ENCODE peak calls at places on chromosomes 6 and 20, in eight cellular contexts. One of them, this sample, is unnamed. For H3K36me3, the result is how much of the 10 kb centered on the place peaks cover.

GRCh38 chr6:127192911-127193503 is 73.7 kb upstream of the RNF146 start:
- DNase-seq in Peyer's patch: no peak
- DNase-seq in CD8-positive, alpha-beta T cell: no peak
- DNase-seq in esophagus squamous epithelium: no peak
- DNase-seq in colonic mucosa: no peak
- DNase-seq in CD8-positive, alpha-beta memory T cell: no peak
- DNase-seq in GM23248: peak
- DNase-seq in mesendoderm: no peak
- DNase-seq in this sample: no peak

GRCh38 chr6:35309611-35310264 is 12.1 kb downstream of the DEF6 start:
- DNase-seq in Peyer's patch: no peak
- DNase-seq in CD8-positive, alpha-beta T cell: no peak
- DNase-seq in esophagus squamous epithelium: no peak
- DNase-seq in colonic mucosa: no peak
- DNase-seq in CD8-positive, alpha-beta memory T cell: no peak
- DNase-seq in GM23248: no peak
- DNase-seq in mesendoderm: no peak
- DNase-seq in this sample: no peak

GRCh38 chr6:44216677-44217331 is at the start of gene MYMX:
- DNase-seq in Peyer's patch: no peak
- DNase-seq in CD8-positive, alpha-beta T cell: no peak
- DNase-seq in esophagus squamous epithelium: no peak
- DNase-seq in colonic mucosa: no peak
- DNase-seq in CD8-positive, alpha-beta memory T cell: no peak
- DNase-seq in GM23248: no peak
- DNase-seq in mesendoderm: peak
- DNase-seq in this sample: peak

GRCh38 chr6:160137989-160138835 is 16.6 kb downstream of the SLC22A1 start:
- DNase-seq in Peyer's patch: peak
- DNase-seq in CD8-positive, alpha-beta T cell: peak
- DNase-seq in esophagus squamous epithelium: no peak
- DNase-seq in colonic mucosa: peak
- DNase-seq in CD8-positive, alpha-beta memory T cell: peak
- DNase-seq in GM23248: peak
- DNase-seq in mesendoderm: peak
- DNase-seq in this sample: peak

GRCh38 chr6:79257381-79258205 is 23.1 kb upstream of the HMGN3 start:
- DNase-seq in Peyer's patch: no peak
- DNase-seq in CD8-positive, alpha-beta T cell: no peak
- DNase-seq in esophagus squamous epithelium: no peak
- DNase-seq in colonic mucosa: no peak
- DNase-seq in CD8-positive, alpha-beta memory T cell: no peak
- DNase-seq in GM23248: peak
- DNase-seq in mesendoderm: no peak
- DNase-seq in this sample: no peak

GRCh38 chr6:2626381-2626780 is 124.3 kb downstream of the MYLK4 start:
- DNase-seq in Peyer's patch: no peak
- DNase-seq in CD8-positive, alpha-beta T cell: no peak
- DNase-seq in esophagus squamous epithelium: no peak
- DNase-seq in colonic mucosa: no peak
- DNase-seq in CD8-positive, alpha-beta memory T cell: no peak
- DNase-seq in GM23248: no peak
- DNase-seq in mesendoderm: no peak
- DNase-seq in this sample: no peak

GRCh38 chr6:33886673-33887144 is 82.9 kb upstream of the MLN start:
- DNase-seq in Peyer's patch: no peak
- DNase-seq in CD8-positive, alpha-beta T cell: no peak
- DNase-seq in esophagus squamous epithelium: no peak
- DNase-seq in colonic mucosa: peak
- DNase-seq in CD8-positive, alpha-beta memory T cell: no peak
- DNase-seq in GM23248: peak
- DNase-seq in mesendoderm: no peak
- DNase-seq in this sample: no peak

GRCh38 chr6:105879902-105880547 is 206.1 kb upstream of the PRDM1 start:
- DNase-seq in Peyer's patch: peak
- DNase-seq in CD8-positive, alpha-beta T cell: no peak
- DNase-seq in esophagus squamous epithelium: no peak
- DNase-seq in colonic mucosa: no peak
- DNase-seq in CD8-positive, alpha-beta memory T cell: no peak
- DNase-seq in GM23248: no peak
- DNase-seq in mesendoderm: no peak
- DNase-seq in this sample: no peak

GRCh38 chr6:3208775-3209113 is 18.7 kb downstream of the TUBB2B start:
- DNase-seq in Peyer's patch: no peak
- DNase-seq in CD8-positive, alpha-beta T cell: no peak
- DNase-seq in esophagus squamous epithelium: no peak
- DNase-seq in colonic mucosa: no peak
- DNase-seq in CD8-positive, alpha-beta memory T cell: no peak
- DNase-seq in GM23248: no peak
- DNase-seq in mesendoderm: no peak
- DNase-seq in this sample: no peak

GRCh38 chr6:82458705-82459104 is 95.1 kb downstream of the TPBG start:
- DNase-seq in Peyer's patch: no peak
- DNase-seq in CD8-positive, alpha-beta T cell: no peak
- DNase-seq in esophagus squamous epithelium: no peak
- DNase-seq in colonic mucosa: no peak
- DNase-seq in CD8-positive, alpha-beta memory T cell: no peak
- DNase-seq in GM23248: no peak
- DNase-seq in mesendoderm: no peak
- DNase-seq in this sample: no peak

GRCh38 chr20:362271-363254 is 15.7 kb downstream of the NRSN2 start:
- DNase-seq in Peyer's patch: peak
- DNase-seq in CD8-positive, alpha-beta T cell: no peak
- DNase-seq in esophagus squamous epithelium: peak
- DNase-seq in colonic mucosa: peak
- DNase-seq in CD8-positive, alpha-beta memory T cell: no peak
- DNase-seq in GM23248: peak
- DNase-seq in mesendoderm: peak
- DNase-seq in this sample: peak

GRCh38 chr6:138035070-138035469 is 72.1 kb downstream of the PERP start:
- DNase-seq in Peyer's patch: no peak
- DNase-seq in CD8-positive, alpha-beta T cell: no peak
- DNase-seq in esophagus squamous epithelium: no peak
- DNase-seq in colonic mucosa: no peak
- DNase-seq in CD8-positive, alpha-beta memory T cell: no peak
- DNase-seq in GM23248: no peak
- DNase-seq in mesendoderm: no peak
- DNase-seq in this sample: no peak

GRCh38 chr6:170403451-170403850 is 96.9 kb downstream of the FAM120B start:
- DNase-seq in Peyer's patch: no peak
- DNase-seq in CD8-positive, alpha-beta T cell: no peak
- DNase-seq in esophagus squamous epithelium: no peak
- DNase-seq in colonic mucosa: no peak
- DNase-seq in CD8-positive, alpha-beta memory T cell: no peak
- DNase-seq in GM23248: peak
- DNase-seq in mesendoderm: peak
- DNase-seq in this sample: no peak

GRCh38 chr20:20276806-20277530 is 90.9 kb upstream of the INSM1 start:
- DNase-seq in Peyer's patch: no peak
- DNase-seq in CD8-positive, alpha-beta T cell: no peak
- DNase-seq in esophagus squamous epithelium: no peak
- DNase-seq in colonic mucosa: no peak
- DNase-seq in CD8-positive, alpha-beta memory T cell: no peak
- DNase-seq in GM23248: no peak
- DNase-seq in mesendoderm: no peak
- DNase-seq in this sample: no peak

GRCh38 chr20:35735828-35736470 is 6.1 kb downstream of the RBM39 start:
- DNase-seq in Peyer's patch: no peak
- DNase-seq in CD8-positive, alpha-beta T cell: no peak
- DNase-seq in esophagus squamous epithelium: no peak
- DNase-seq in colonic mucosa: no peak
- DNase-seq in CD8-positive, alpha-beta memory T cell: no peak
- DNase-seq in GM23248: peak
- DNase-seq in mesendoderm: no peak
- DNase-seq in this sample: peak

GRCh38 chr20:35739294-35740163 is 2.5 kb downstream of the RBM39 start:
- DNase-seq in Peyer's patch: no peak
- DNase-seq in CD8-positive, alpha-beta T cell: no peak
- DNase-seq in esophagus squamous epithelium: no peak
- DNase-seq in colonic mucosa: no peak
- DNase-seq in CD8-positive, alpha-beta memory T cell: no peak
- DNase-seq in GM23248: peak
- DNase-seq in mesendoderm: peak
- DNase-seq in this sample: no peak

GRCh38 chr20:35741892-35742740 is at the start of gene RBM39:
- DNase-seq in Peyer's patch: peak
- DNase-seq in CD8-positive, alpha-beta T cell: peak
- DNase-seq in esophagus squamous epithelium: peak
- DNase-seq in colonic mucosa: peak
- DNase-seq in CD8-positive, alpha-beta memory T cell: peak
- DNase-seq in GM23248: peak
- DNase-seq in mesendoderm: peak
- DNase-seq in this sample: peak

GRCh38 chr20:35737865-35738333 is 4.2 kb downstream of the RBM39 start:
- DNase-seq in Peyer's patch: no peak
- DNase-seq in CD8-positive, alpha-beta T cell: no peak
- DNase-seq in esophagus squamous epithelium: no peak
- DNase-seq in colonic mucosa: no peak
- DNase-seq in CD8-positive, alpha-beta memory T cell: no peak
- DNase-seq in GM23248: no peak
- DNase-seq in mesendoderm: no peak
- DNase-seq in this sample: no peak

GRCh38 chr20:35738410-35739179 is 3.5 kb downstream of the RBM39 start:
- DNase-seq in Peyer's patch: no peak
- DNase-seq in CD8-positive, alpha-beta T cell: no peak
- DNase-seq in esophagus squamous epithelium: no peak
- DNase-seq in colonic mucosa: no peak
- DNase-seq in CD8-positive, alpha-beta memory T cell: no peak
- DNase-seq in GM23248: no peak
- DNase-seq in mesendoderm: no peak
- DNase-seq in this sample: no peak
- H3K4me3 ChIP-seq in Peyer's patch: peak
- H3K4me3 ChIP-seq in CD8-positive, alpha-beta T cell: no peak
- H3K4me3 ChIP-seq in esophagus squamous epithelium: no peak
- H3K4me3 ChIP-seq in colonic mucosa: no peak
- H3K4me3 ChIP-seq in CD8-positive, alpha-beta memory T cell: peak
- H3K4me3 ChIP-seq in GM23248: peak
- H3K4me3 ChIP-seq in mesendoderm: no peak
- H3K4me3 ChIP-seq in this sample: no peak

DNA sequence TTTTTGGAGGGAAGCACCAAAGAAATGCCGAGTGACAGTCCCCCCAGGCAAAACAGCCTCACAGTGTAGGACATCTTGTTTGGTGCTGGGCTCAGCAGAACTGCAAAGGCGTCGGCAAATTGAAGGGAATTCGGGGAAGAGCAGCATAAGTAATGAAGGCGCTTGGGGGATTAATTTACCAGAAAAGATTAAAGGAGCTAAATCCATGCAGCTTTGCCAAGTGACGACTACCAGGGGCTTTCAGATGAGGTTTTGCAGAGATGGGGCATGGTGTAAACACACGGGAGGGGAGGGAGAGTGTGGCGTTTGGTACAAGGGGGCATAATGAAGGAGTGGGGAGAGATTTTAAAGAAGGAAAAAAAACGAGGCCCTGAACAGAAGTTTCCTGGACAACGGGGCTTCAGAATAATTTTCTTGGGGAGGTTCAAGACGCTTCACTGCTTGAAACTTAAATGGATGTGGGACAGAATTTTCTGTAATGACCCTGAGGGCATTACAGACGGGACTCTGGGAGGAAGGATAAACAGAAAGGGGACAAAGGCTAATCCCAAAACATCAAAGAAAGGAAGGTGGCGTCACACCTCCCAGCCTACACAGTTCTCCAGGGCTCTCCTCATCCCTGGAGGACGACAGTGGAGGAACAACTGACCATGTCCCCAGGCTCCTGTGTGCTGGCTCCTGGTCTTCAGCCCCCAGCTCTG is 45.4 kb upstream of the CDH22 start:
- DNase-seq in Peyer's patch: no peak
- DNase-seq in CD8-positive, alpha-beta T cell: no peak
- DNase-seq in esophagus squamous epithelium: no peak
- DNase-seq in colonic mucosa: no peak
- DNase-seq in CD8-positive, alpha-beta memory T cell: no peak
- DNase-seq in GM23248: no peak
- DNase-seq in mesendoderm: no peak
- DNase-seq in this sample: peak
- H3K36me3 ChIP-seq in Peyer's patch: under half
- H3K36me3 ChIP-seq in CD8-positive, alpha-beta T cell: under half
- H3K36me3 ChIP-seq in esophagus squamous epithelium: under half
- H3K36me3 ChIP-seq in colonic mucosa: under half
- H3K36me3 ChIP-seq in CD8-positive, alpha-beta memory T cell: under half
- H3K36me3 ChIP-seq in GM23248: under half
- H3K36me3 ChIP-seq in mesendoderm: under half
- H3K36me3 ChIP-seq in this sample: under half

GRCh38 chr6:11279213-11279780 is 46.8 kb upstream of the NEDD9 start:
- DNase-seq in Peyer's patch: no peak
- DNase-seq in CD8-positive, alpha-beta T cell: no peak
- DNase-seq in esophagus squamous epithelium: no peak
- DNase-seq in colonic mucosa: no peak
- DNase-seq in CD8-positive, alpha-beta memory T cell: no peak
- DNase-seq in GM23248: peak
- DNase-seq in mesendoderm: no peak
- DNase-seq in this sample: no peak
- H3K4me3 ChIP-seq in Peyer's patch: no peak
- H3K4me3 ChIP-seq in CD8-positive, alpha-beta T cell: no peak
- H3K4me3 ChIP-seq in esophagus squamous epithelium: no peak
- H3K4me3 ChIP-seq in colonic mucosa: no peak
- H3K4me3 ChIP-seq in CD8-positive, alpha-beta memory T cell: no peak
- H3K4me3 ChIP-seq in GM23248: peak
- H3K4me3 ChIP-seq in mesendoderm: no peak
- H3K4me3 ChIP-seq in this sample: no peak

GRCh38 chr20:5197847-5198650 is 71.2 kb downstream of the CDS2 start:
- DNase-seq in Peyer's patch: no peak
- DNase-seq in CD8-positive, alpha-beta T cell: no peak
- DNase-seq in esophagus squamous epithelium: no peak
- DNase-seq in colonic mucosa: no peak
- DNase-seq in CD8-positive, alpha-beta memory T cell: no peak
- DNase-seq in GM23248: no peak
- DNase-seq in mesendoderm: no peak
- DNase-seq in this sample: no peak

GRCh38 chr20:5198651-5198924 is 71.8 kb downstream of the CDS2 start:
- DNase-seq in Peyer's patch: no peak
- DNase-seq in CD8-positive, alpha-beta T cell: no peak
- DNase-seq in esophagus squamous epithelium: no peak
- DNase-seq in colonic mucosa: no peak
- DNase-seq in CD8-positive, alpha-beta memory T cell: no peak
- DNase-seq in GM23248: no peak
- DNase-seq in mesendoderm: no peak
- DNase-seq in this sample: no peak

GRCh38 chr20:5192570-5193431 is 66.0 kb downstream of the CDS2 start:
- DNase-seq in Peyer's patch: no peak
- DNase-seq in CD8-positive, alpha-beta T cell: no peak
- DNase-seq in esophagus squamous epithelium: no peak
- DNase-seq in colonic mucosa: no peak
- DNase-seq in CD8-positive, alpha-beta memory T cell: no peak
- DNase-seq in GM23248: no peak
- DNase-seq in mesendoderm: no peak
- DNase-seq in this sample: no peak

GRCh38 chr20:5197270-5197827 is 70.5 kb downstream of the CDS2 start:
- DNase-seq in Peyer's patch: no peak
- DNase-seq in CD8-positive, alpha-beta T cell: no peak
- DNase-seq in esophagus squamous epithelium: no peak
- DNase-seq in colonic mucosa: no peak
- DNase-seq in CD8-positive, alpha-beta memory T cell: no peak
- DNase-seq in GM23248: no peak
- DNase-seq in mesendoderm: no peak
- DNase-seq in this sample: no peak

DNA sequence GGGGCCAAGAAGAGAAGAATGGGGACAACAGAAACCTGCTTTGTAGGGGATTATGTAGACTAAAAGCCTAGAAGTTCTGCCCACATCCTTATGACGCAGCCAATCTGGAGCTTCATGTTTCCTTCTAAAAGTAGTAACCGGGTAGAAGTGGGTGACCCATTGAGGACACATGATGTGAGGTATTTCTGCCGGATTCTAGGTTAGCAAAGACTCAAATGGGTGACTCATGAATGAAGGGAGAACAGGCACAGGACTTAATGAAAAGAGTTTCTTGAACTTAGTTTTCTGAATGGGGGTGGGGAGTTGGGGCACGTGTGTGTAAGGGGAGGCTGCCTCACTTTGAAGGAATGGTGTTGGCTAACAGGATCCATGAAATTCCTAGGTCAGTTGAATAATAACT is 68.8 kb downstream of the CDS2 start:
- DNase-seq in Peyer's patch: no peak
- DNase-seq in CD8-positive, alpha-beta T cell: no peak
- DNase-seq in esophagus squamous epithelium: no peak
- DNase-seq in colonic mucosa: no peak
- DNase-seq in CD8-positive, alpha-beta memory T cell: no peak
- DNase-seq in GM23248: peak
- DNase-seq in mesendoderm: no peak
- DNase-seq in this sample: no peak
- H3K36me3 ChIP-seq in Peyer's patch: under half
- H3K36me3 ChIP-seq in CD8-positive, alpha-beta T cell: under half
- H3K36me3 ChIP-seq in esophagus squamous epithelium: under half
- H3K36me3 ChIP-seq in colonic mucosa: under half
- H3K36me3 ChIP-seq in CD8-positive, alpha-beta memory T cell: under half
- H3K36me3 ChIP-seq in GM23248: under half
- H3K36me3 ChIP-seq in mesendoderm: under half
- H3K36me3 ChIP-seq in this sample: under half

This sample was measured in WERI-Rb-1.